ENCODE peak calls at places on chromosomes 6 and 20, in ten cellular contexts. L is right lobe of liver, N is A549, G is heart left ventricle, D is esophagus squamous epithelium, X is stomach, F is ovary, B is IMR-90, A is erythroblast, V is sigmoid colon. J is an unnamed sample.

GRCh38 chr20:7656662-7657061 is 283.6 kb downstream of the HAO1 start:
- DNase-seq in D (no peak), N (no peak), G (no peak), F (no peak), X (no peak), V (no peak), L (no peak), A (no peak), B (no peak), J (no peak)

GRCh38 chr6:6588924-6589696 is 590 bp downstream of the LY86 start:
- DNase-seq in L (no peak), V (no peak), D (no peak), B (no peak), A (no peak), G (no peak), F (no peak), N (no peak), X (no peak), J (peak; percentile 58)

GRCh38 chr6:21906826-21907225 is 313.3 kb downstream of the SOX4 start:
- DNase-seq in N (no peak), F (no peak), L (no peak), B (no peak), G (no peak), A (no peak), D (no peak), X (no peak), V (no peak), J (no peak)

GRCh38 chr6:3698021-3698420 is 53.5 kb downstream of the PXDC1 start:
- DNase-seq in B (peak; percentile 14), V (no peak), L (no peak), G (no peak), X (no peak), N (no peak), F (no peak), D (no peak), A (no peak), J (no peak)

GRCh38 chr6:168333039-168333438 is 13.5 kb upstream of the DACT2 start:
- DNase-seq in A (peak; percentile 12), F (no peak), N (peak; percentile 42), X (no peak), G (no peak), D (no peak), B (no peak), L (no peak), V (no peak), J (no peak)

GRCh38 chr6:121222656-121223055 is 111.6 kb downstream of the TBC1D32 start:
- DNase-seq in V (no peak), N (no peak), X (no peak), B (peak; percentile 79), A (no peak), G (no peak), L (no peak), D (no peak), F (no peak), J (no peak)

GRCh38 chr6:30062471-30063178 is 1.6 kb downstream of the POLR1H start:
- DNase-seq in G (no peak), B (no peak), V (no peak), A (peak; percentile 18), X (no peak), F (no peak), L (no peak), D (no peak), N (no peak), J (no peak)

GRCh38 chr6:163718537-163718936 is 304.0 kb downstream of the QKI start:
- DNase-seq in B (no peak), G (no peak), V (no peak), D (no peak), X (no peak), F (no peak), N (no peak), L (no peak), A (no peak), J (no peak)

GRCh38 chr6:33080127-33081089 is 4.6 kb downstream of the HLA-DPB1 start:
- DNase-seq in N (no peak), G (peak; percentile 79), V (peak; percentile 89), F (peak; percentile 75), X (no peak), L (peak; percentile 59), A (peak; percentile 34), D (no peak), B (peak; percentile 48), J (peak; percentile 80)
- TF ChIP-seq POLR2A in N (no peak), G (peak; percentile 39), V (no peak), F (no peak), X (no peak), L (peak; percentile 43), A (peak; percentile 27), D (no peak), B (no peak), J (no peak)

GRCh38 chr6:18155864-18156396 is 708 bp downstream of the KDM1B start:
- DNase-seq in N (peak; percentile 76), A (peak; percentile 37), B (peak; percentile 27), G (peak; percentile 47), V (peak; percentile 78), F (peak; percentile 37), L (peak; percentile 90), D (peak; percentile 41), X (peak; percentile 82), J (peak; percentile 79)

GRCh38 chr6:18151801-18152200 is 3.1 kb downstream of the TPMT start:
- DNase-seq in F (no peak), N (no peak), G (no peak), X (no peak), A (no peak), B (no peak), V (no peak), D (no peak), L (no peak), J (no peak)

GRCh38 chr6:18154507-18155272 is at the start of gene TPMT:
- DNase-seq in L (no peak), X (peak; percentile 32), N (peak; percentile 62), F (no peak), D (no peak), G (no peak), V (peak; percentile 73), A (peak; percentile 51), B (no peak), J (peak; percentile 25)

GRCh38 chr6:18153311-18153703 is 1.6 kb downstream of the TPMT start:
- DNase-seq in B (no peak), N (no peak), D (no peak), A (no peak), V (no peak), L (no peak), F (no peak), X (no peak), G (no peak), J (no peak)

DNA sequence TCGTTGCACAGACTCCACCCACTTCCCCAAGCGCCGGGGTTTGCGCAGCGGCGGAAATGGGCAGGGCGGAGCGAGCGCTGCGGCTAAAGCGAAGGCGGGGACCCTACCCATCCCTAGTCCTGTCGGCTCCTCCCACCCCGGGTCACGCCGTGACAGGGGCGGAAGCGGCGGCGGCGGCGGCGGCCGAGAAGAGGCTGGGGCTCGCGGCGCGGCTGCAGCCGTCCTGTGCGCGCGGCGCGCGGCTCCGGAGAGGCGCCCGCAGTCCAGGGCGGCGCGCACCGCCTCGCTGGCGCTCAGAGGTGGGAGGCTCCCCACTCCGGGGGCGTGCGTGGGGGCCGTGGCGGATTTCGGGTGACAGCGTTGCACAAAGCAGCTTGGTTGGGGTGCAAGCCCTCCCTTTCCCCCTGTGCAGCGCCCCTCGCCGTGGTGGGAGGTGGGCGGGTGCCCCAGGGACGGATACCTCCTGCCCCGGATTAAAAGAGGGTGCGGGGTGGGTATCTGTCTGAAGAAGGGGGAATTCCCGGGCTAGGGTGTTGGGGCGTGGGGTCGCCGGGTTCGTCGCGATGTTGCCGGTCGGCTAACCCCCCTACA is at the start of gene KDM1B:
- DNase-seq in B (peak; percentile 98), X (peak; percentile 99), D (peak; percentile 95), N (peak; percentile 89), F (peak; percentile 98), L (peak; percentile 99), G (peak; percentile 99), A (peak; percentile 98), V (peak; percentile 99), J (peak; percentile 99)
- TF ChIP-seq POLR2A in B (peak; percentile 52), X (no peak), D (no peak), N (peak; percentile 55), F (peak; percentile 54), L (peak; percentile 86), G (peak; percentile 81), A (peak; percentile 63), V (no peak), J (peak; percentile 97)

DNA sequence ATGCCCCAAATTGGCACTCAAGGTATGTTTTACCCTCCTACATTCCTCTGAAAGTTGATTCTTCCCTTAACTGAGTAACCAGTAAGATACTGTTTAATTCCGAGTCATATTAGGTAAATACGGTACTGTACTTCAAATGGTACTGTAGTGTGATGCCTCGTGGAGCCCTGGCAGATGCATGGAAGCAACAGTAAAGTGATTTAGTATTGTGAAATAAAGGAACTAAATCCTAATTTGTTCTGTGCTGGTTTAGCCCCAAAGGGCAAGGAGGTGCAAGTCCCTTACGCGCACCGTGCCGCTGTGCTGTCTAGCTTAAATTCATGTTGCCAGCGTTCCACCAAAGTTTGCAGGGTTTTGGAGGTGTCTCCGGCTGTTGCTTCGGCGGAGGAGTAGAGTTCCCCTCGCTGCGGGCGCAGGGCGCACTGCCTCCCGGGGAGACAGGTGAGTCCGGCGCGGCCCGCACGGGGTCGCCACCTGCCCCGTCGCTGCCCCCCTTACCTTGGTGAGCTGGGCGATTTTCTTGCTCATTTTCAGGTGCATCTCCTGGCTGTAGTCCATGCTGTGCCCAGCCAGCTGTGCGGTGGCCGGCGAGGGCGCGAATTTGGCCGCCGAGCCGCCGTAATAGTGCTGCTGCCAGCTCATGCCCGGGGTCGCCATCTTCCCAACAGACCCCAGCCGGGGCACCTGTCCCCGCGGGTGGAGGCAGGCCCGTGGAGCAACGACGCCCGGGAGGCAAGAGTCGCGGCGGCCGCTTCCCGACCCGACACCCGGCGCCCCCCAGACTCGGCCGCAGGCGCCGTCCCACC is 618 bp downstream of the FAM184A start:
- DNase-seq in V (peak; percentile 71), D (no peak), N (no peak), L (peak; percentile 52), F (peak; percentile 46), G (peak; percentile 8), A (peak; percentile 61), B (no peak), X (peak; percentile 39), J (peak; percentile 58)
- TF ChIP-seq POLR2A in V (no peak), D (no peak), N (no peak), L (no peak), F (no peak), G (no peak), A (no peak), B (no peak), X (no peak), J (no peak)

GRCh38 chr6:36544228-36544627 is 3.1 kb downstream of the STK38 start:
- DNase-seq in L (no peak), B (no peak), V (no peak), F (no peak), G (no peak), A (no peak), X (no peak), D (no peak), N (no peak), J (peak; percentile 75)

GRCh38 chr6:36539814-36540568 is 7.3 kb downstream of the STK38 start:
- DNase-seq in G (no peak), V (no peak), L (no peak), F (no peak), B (no peak), D (no peak), X (no peak), A (no peak), N (no peak), J (no peak)

GRCh38 chr6:36545767-36546663 is 1.3 kb downstream of the STK38 start:
- DNase-seq in X (no peak), G (no peak), A (peak; percentile 35), D (no peak), L (no peak), N (no peak), V (no peak), B (peak; percentile 31), F (peak; percentile 25), J (no peak)

GRCh38 chr6:36546664-36546957 is 668 bp downstream of the STK38 start:
- DNase-seq in B (no peak), V (no peak), A (no peak), N (no peak), F (no peak), D (no peak), G (no peak), X (no peak), L (no peak), J (no peak)

DNA sequence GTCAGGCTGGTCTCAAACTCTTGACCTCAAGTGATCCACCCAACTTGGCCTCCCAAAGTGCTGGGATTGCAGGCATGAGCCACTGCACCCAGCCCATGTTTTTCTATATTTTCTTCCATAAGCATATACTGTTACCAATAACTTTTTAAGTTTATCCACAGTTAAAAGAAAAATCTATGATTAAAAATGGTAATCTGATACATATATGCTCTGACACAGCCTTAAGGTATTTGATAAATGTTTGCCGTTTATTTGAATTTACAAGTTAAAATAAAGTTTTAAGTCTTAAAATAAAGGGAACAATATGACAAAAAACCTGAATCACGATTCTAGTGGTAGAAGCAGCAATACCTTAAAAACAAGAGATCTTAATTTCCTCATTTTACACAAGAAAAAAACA is 5.2 kb downstream of the STK38 start:
- DNase-seq in D (no peak), V (no peak), X (no peak), G (no peak), L (no peak), A (no peak), N (no peak), B (peak; percentile 29), F (no peak), J (no peak)
- TF ChIP-seq POLR2A in D (no peak), V (no peak), X (no peak), G (no peak), L (no peak), A (no peak), N (no peak), B (no peak), F (no peak), J (no peak)

J was measured in Peyer's patch.